ENCODE peak calls at places on chromosome 13, in eight cellular contexts. S, A, X, L, E, J, Z and U are unnamed samples.

GRCh38 chr13:29129616-29130015 is 309.5 kb downstream of the MTUS2 start:
- DNase-seq in S (no peak), A (no peak), X (no peak), L (no peak), E (no peak), J (no peak), Z (no peak), U (no peak)

GRCh38 chr13:74206061-74206561 is 71.9 kb upstream of the KLF12 start:
- DNase-seq in S (no peak), A (no peak), X (no peak), L (peak; percentile 11), E (no peak), J (no peak), Z (no peak), U (no peak)

GRCh38 chr13:114077121-114077937 is 55.1 kb downstream of the RASA3 start:
- DNase-seq in S (no peak), A (no peak), X (no peak), L (no peak), E (peak; percentile 61), J (no peak), Z (no peak), U (peak; percentile 60)

GRCh38 chr13:109836629-109837607 is 50.5 kb upstream of the IRS2 start:
- DNase-seq in S (no peak), A (no peak), X (no peak), L (no peak), E (no peak), J (peak; percentile 56), Z (peak; percentile 66), U (no peak)

GRCh38 chr13:44155422-44156293 is 218.0 kb upstream of the SERP2 start:
- DNase-seq in S (no peak), A (peak; percentile 9), X (no peak), L (peak; percentile 38), E (peak; percentile 93), J (peak; percentile 70), Z (peak; percentile 73), U (no peak)

GRCh38 chr13:48564046-48564445 is 31.2 kb upstream of the RCBTB2 start:
- DNase-seq in S (no peak), A (peak; percentile 55), X (no peak), L (no peak), E (no peak), J (no peak), Z (no peak), U (no peak)

GRCh38 chr13:68927387-68928026 is 1180.1 kb upstream of the ATXN8OS start:
- DNase-seq in S (no peak), A (peak; percentile 1), X (peak; percentile 38), L (peak; percentile 86), E (no peak), J (no peak), Z (peak; percentile 6), U (no peak)

GRCh38 chr13:94427313-94427712 is 52.2 kb downstream of the DCT start:
- DNase-seq in S (no peak), A (no peak), X (no peak), L (no peak), E (no peak), J (no peak), Z (no peak), U (no peak)

GRCh38 chr13:72514141-72514540 is 213.3 kb downstream of the MZT1 start:
- DNase-seq in S (no peak), A (no peak), X (no peak), L (no peak), E (no peak), J (no peak), Z (no peak), U (no peak)

GRCh38 chr13:28843594-28843993 is 23.5 kb downstream of the MTUS2 start:
- DNase-seq in S (no peak), A (no peak), X (no peak), L (no peak), E (no peak), J (no peak), Z (no peak), U (no peak)

GRCh38 chr13:110272651-110273050 is 34.3 kb downstream of the COL4A1 start:
- DNase-seq in S (no peak), A (no peak), X (no peak), L (no peak), E (peak; percentile 53), J (no peak), Z (no peak), U (no peak)

GRCh38 chr13:33285420-33286124 is at the start of gene STARD13:
- DNase-seq in S (no peak), A (peak; percentile 98), X (peak; percentile 89), L (peak; percentile 95), E (peak; percentile 98), J (peak; percentile 92), Z (peak; percentile 93), U (peak; percentile 97)

GRCh38 chr13:76148374-76148773 is 512.2 kb downstream of the LMO7 start:
- DNase-seq in S (no peak), A (no peak), X (no peak), L (no peak), E (no peak), J (no peak), Z (no peak), U (no peak)

GRCh38 chr13:42039946-42040729 is 8.3 kb upstream of the DGKH start:
- DNase-seq in S (peak; percentile 97), A (peak; percentile 83), X (no peak), L (peak; percentile 77), E (peak; percentile 97), J (peak; percentile 91), Z (peak; percentile 95), U (peak; percentile 94)

GRCh38 chr13:93762703-93763102 is 536.1 kb downstream of the GPC6 start:
- DNase-seq in S (no peak), A (no peak), X (no peak), L (no peak), E (no peak), J (no peak), Z (no peak), U (no peak)

GRCh38 chr13:46134961-46135522 is 30.2 kb upstream of the CPB2 start:
- DNase-seq in S (no peak), A (no peak), X (no peak), L (peak; percentile 65), E (no peak), J (peak; percentile 47), Z (no peak), U (no peak)

GRCh38 chr13:46134494-46134893 is 29.7 kb upstream of the CPB2 start:
- DNase-seq in S (no peak), A (no peak), X (no peak), L (no peak), E (no peak), J (no peak), Z (no peak), U (no peak)

GRCh38 chr13:46140044-46140443 is 35.2 kb upstream of the CPB2 start:
- DNase-seq in S (no peak), A (no peak), X (no peak), L (no peak), E (no peak), J (no peak), Z (no peak), U (no peak)

GRCh38 chr13:46137627-46138026 is 32.8 kb upstream of the CPB2 start:
- DNase-seq in S (no peak), A (no peak), X (no peak), L (no peak), E (no peak), J (no peak), Z (no peak), U (no peak)

DNA sequence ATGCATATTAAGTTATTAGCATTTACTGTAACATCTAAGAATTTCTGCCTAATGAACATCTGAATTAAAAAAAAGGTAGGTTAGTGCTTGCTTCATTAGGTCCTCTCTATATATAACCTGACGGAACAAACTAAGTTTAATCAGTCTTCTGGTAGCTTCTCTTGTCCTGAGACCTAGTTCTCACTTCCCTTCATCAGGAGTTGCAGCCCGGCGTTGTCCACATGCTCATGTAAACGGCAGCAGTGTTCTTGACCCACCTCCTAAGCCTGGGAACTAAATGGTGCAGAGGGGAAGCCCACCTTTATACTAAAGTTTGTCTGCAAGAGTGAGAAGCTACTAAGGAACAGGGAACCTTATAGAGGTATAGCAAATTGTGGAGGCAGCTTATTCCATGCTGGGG is 31.9 kb upstream of the CPB2 start:
- DNase-seq in S (no peak), A (no peak), X (no peak), L (no peak), E (no peak), J (no peak), Z (no peak), U (no peak)
- TF ChIP-seq POLR2AphosphoS5 in S (no peak), A (no peak), X (no peak), L (no peak), E (no peak), J (no peak), Z (no peak), U (no peak)

GRCh38 chr13:99018418-99019180 is 40.7 kb upstream of the DOCK9 start:
- DNase-seq in S (no peak), A (no peak), X (no peak), L (no peak), E (no peak), J (no peak), Z (no peak), U (no peak)
- H3K27ac ChIP-seq in S (no peak overlapping the region), A (no peak overlapping the region), X (no peak overlapping the region), L (no peak overlapping the region), E (no peak overlapping the region), J (no peak overlapping the region), Z (no peak overlapping the region), U (no peak overlapping the region)

GRCh38 chr13:96982672-96983071 is 11.6 kb downstream of the OXGR1 start:
- DNase-seq in S (no peak), A (peak; percentile 89), X (no peak), L (no peak), E (no peak), J (no peak), Z (no peak), U (no peak)

GRCh38 chr13:96988441-96988840 is 5.8 kb downstream of the OXGR1 start:
- DNase-seq in S (no peak), A (no peak), X (no peak), L (no peak), E (no peak), J (no peak), Z (no peak), U (no peak)

GRCh38 chr13:96984061-96984508 is 10.2 kb downstream of the OXGR1 start:
- DNase-seq in S (no peak), A (peak; percentile 75), X (no peak), L (peak; percentile 69), E (no peak), J (peak; percentile 78), Z (peak; percentile 76), U (no peak)
- TF ChIP-seq POLR2AphosphoS5 in S (no peak), A (no peak), X (no peak), L (no peak), E (no peak), J (peak; percentile 42), Z (no peak), U (no peak)

GRCh38 chr13:40472427-40473220 is 193.8 kb downstream of the FOXO1 start:
- DNase-seq in S (no peak), A (no peak), X (no peak), L (no peak), E (no peak), J (no peak), Z (no peak), U (no peak)

GRCh38 chr13:40468227-40468838 is 198.1 kb downstream of the FOXO1 start:
- DNase-seq in S (no peak), A (no peak), X (no peak), L (no peak), E (no peak), J (no peak), Z (no peak), U (no peak)

GRCh38 chr13:40469581-40470282 is 196.7 kb downstream of the FOXO1 start:
- DNase-seq in S (peak; percentile 50), A (no peak), X (no peak), L (no peak), E (no peak), J (no peak), Z (no peak), U (no peak)

GRCh38 chr13:40471911-40472310 is 194.5 kb downstream of the FOXO1 start:
- DNase-seq in S (no peak), A (no peak), X (no peak), L (no peak), E (no peak), J (no peak), Z (no peak), U (no peak)

GRCh38 chr13:40470665-40471064 is 195.8 kb downstream of the FOXO1 start:
- DNase-seq in S (no peak), A (no peak), X (no peak), L (no peak), E (no peak), J (no peak), Z (no peak), U (no peak)
- H3K27ac ChIP-seq in S (no peak overlapping the region), A (no peak overlapping the region), X (no peak overlapping the region), L (no peak overlapping the region), E (peak overlapping the region; percentile 39), J (no peak overlapping the region), Z (no peak overlapping the region), U (peak overlapping the region; percentile 54)